ENCODE peak calls at places on chromosomes 4 and X, in six cellular contexts. E is PC-3, M is bronchial epithelial cell, O is astrocyte, W is IMR-90, F is kidney epithelial cell. X is an unnamed sample.

GRCh38 chr4:159283697-159284492 is 181.0 kb downstream of the RAPGEF2 start:
- DNase-seq in E (peak), M (peak), O (peak), W (peak), F (peak), X (peak)

GRCh38 chr4:152115794-152116193 is 355.0 kb upstream of the GATB start:
- DNase-seq in E (no peak), M (no peak), O (no peak), W (no peak), F (no peak), X (no peak)

GRCh38 chrX:149830192-149830873 is 48.6 kb downstream of the MAGEA9 start:
- DNase-seq in E (no peak), M (peak), O (peak), W (peak), F (no peak), X (no peak)

GRCh38 chr4:98101988-98102387 is 41.3 kb downstream of the STPG2 start:
- DNase-seq in E (peak), M (peak), O (no peak), W (no peak), F (no peak), X (no peak)

GRCh38 chr4:77818077-77818666 is 996 bp downstream of the CNOT6L start:
- DNase-seq in E (peak), M (peak), O (peak), W (peak), F (peak), X (peak)

GRCh38 chr4:101857176-101857575 is 66.6 kb downstream of the BANK1 start:
- DNase-seq in E (no peak), M (no peak), O (no peak), W (no peak), F (no peak), X (no peak)

GRCh38 chr4:1082215-1083182 is 30.9 kb downstream of the RNF212 start:
- DNase-seq in E (peak), M (peak), O (peak), W (peak), F (peak), X (peak)

GRCh38 chr4:148648599-148648998 is 206.4 kb upstream of the NR3C2 start:
- DNase-seq in E (no peak), M (no peak), O (no peak), W (no peak), F (no peak), X (no peak)

GRCh38 chrX:102650903-102651241 is 411 bp upstream of the GPRASP1 start:
- DNase-seq in E (no peak), M (no peak), O (no peak), W (no peak), F (no peak), X (no peak)

GRCh38 chrX:30887288-30887687 is 1.8 kb downstream of the TAB3 start:
- DNase-seq in E (no peak), M (no peak), O (no peak), W (no peak), F (no peak), X (no peak)
- H3K4me3 ChIP-seq in E (peak), M (no peak), O (no peak), W (no peak), F (no peak), X (no peak)

GRCh38 chrX:148577711-148578110 is 77.3 kb downstream of the AFF2 start:
- DNase-seq in E (no peak), M (no peak), O (no peak), W (no peak), F (no peak), X (no peak)
- H3K4me3 ChIP-seq in E (no peak), M (no peak), O (no peak), W (no peak), F (no peak), X (no peak)

GRCh38 chr4:137961051-137961438 is 281.1 kb downstream of the SLC7A11 start:
- DNase-seq in E (peak), M (peak), O (no peak), W (no peak), F (no peak), X (peak)
- H3K4me3 ChIP-seq in E (peak), M (no peak), O (peak), W (no peak), F (no peak), X (no peak)

GRCh38 chr4:4397441-4397819 is 10.5 kb downstream of the NSG1 start:
- DNase-seq in E (no peak), M (no peak), O (no peak), W (no peak), F (no peak), X (no peak)
- H3K4me3 ChIP-seq in E (no peak), M (no peak), O (no peak), W (no peak), F (no peak), X (no peak)

GRCh38 chrX:10755477-10756334 is 135.3 kb upstream of the MID1 start:
- DNase-seq in E (no peak), M (no peak), O (peak), W (peak), F (peak), X (peak)

GRCh38 chrX:10754445-10754844 is 134.1 kb upstream of the MID1 start:
- DNase-seq in E (no peak), M (no peak), O (no peak), W (no peak), F (no peak), X (no peak)

GRCh38 chrX:10756365-10756915 is 136.1 kb upstream of the MID1 start:
- DNase-seq in E (peak), M (peak), O (peak), W (peak), F (peak), X (peak)

GRCh38 chrX:10761447-10761846 is 141.1 kb upstream of the MID1 start:
- DNase-seq in E (no peak), M (peak), O (no peak), W (no peak), F (no peak), X (no peak)

DNA sequence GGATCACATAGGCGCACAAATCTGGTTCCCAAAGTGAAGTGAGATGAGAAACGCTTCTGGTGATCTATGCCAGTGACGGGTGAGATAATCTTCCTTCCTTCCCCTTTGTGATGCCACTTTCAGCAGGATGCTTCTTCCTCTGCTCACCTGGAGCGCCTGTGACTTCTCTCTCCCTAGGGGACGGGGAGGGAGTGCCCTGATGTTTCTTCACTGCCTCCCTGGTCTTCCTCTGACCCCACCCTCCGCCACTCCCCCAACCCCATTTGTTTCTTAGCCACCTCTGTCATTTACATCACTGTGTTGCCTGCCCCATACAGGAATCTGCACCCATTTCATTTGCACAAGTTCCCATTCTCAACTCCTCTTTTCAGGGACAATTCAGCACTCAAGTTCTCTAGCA is 139.0 kb upstream of the MID1 start:
- DNase-seq in E (no peak), M (no peak), O (no peak), W (no peak), F (no peak), X (no peak)
- H3K4me3 ChIP-seq in E (no peak), M (no peak), O (no peak), W (no peak), F (no peak), X (no peak)

GRCh38 chr4:67020079-67020807 is 525.1 kb downstream of the CENPC start:
- DNase-seq in E (peak), M (no peak), O (peak), W (no peak), F (no peak), X (no peak)

GRCh38 chr4:67014592-67014991 is 530.7 kb downstream of the CENPC start:
- DNase-seq in E (no peak), M (no peak), O (no peak), W (no peak), F (no peak), X (no peak)

DNA sequence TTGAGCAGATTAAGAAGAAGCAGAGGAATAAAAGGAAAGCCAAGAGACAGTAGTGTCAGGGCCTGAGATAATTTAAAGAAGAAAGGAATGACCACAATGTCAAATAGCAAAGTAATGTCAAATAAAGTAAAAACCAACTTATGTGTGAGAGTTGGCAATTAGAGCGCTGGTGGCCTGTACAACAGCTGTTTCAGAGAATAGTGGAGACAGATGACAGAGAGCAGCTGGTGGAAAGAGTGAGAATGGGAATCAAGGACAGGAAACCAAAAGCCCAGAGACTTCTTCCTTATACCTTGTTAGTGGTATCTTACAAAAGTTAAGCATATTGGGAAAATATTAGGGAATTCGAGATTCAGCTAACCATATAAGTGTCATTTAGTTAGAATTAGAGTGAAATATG is 525.6 kb downstream of the CENPC start:
- DNase-seq in E (no peak), M (no peak), O (peak), W (no peak), F (no peak), X (no peak)
- H3K4me3 ChIP-seq in E (no peak), M (no peak), O (no peak), W (no peak), F (no peak), X (no peak)

GRCh38 chr4:8871417-8872401 is at the start of gene HMX1:
- DNase-seq in E (no peak), M (no peak), O (no peak), W (no peak), F (no peak), X (no peak)

GRCh38 chr4:8874003-8874895 is 2.6 kb upstream of the HMX1 start:
- DNase-seq in E (no peak), M (no peak), O (no peak), W (no peak), F (no peak), X (no peak)

GRCh38 chr4:8870647-8871416 is 807 bp downstream of the HMX1 start:
- DNase-seq in E (no peak), M (no peak), O (no peak), W (no peak), F (no peak), X (no peak)

GRCh38 chr4:8874896-8875680 is 3.4 kb upstream of the HMX1 start:
- DNase-seq in E (no peak), M (no peak), O (no peak), W (no peak), F (no peak), X (no peak)

DNA sequence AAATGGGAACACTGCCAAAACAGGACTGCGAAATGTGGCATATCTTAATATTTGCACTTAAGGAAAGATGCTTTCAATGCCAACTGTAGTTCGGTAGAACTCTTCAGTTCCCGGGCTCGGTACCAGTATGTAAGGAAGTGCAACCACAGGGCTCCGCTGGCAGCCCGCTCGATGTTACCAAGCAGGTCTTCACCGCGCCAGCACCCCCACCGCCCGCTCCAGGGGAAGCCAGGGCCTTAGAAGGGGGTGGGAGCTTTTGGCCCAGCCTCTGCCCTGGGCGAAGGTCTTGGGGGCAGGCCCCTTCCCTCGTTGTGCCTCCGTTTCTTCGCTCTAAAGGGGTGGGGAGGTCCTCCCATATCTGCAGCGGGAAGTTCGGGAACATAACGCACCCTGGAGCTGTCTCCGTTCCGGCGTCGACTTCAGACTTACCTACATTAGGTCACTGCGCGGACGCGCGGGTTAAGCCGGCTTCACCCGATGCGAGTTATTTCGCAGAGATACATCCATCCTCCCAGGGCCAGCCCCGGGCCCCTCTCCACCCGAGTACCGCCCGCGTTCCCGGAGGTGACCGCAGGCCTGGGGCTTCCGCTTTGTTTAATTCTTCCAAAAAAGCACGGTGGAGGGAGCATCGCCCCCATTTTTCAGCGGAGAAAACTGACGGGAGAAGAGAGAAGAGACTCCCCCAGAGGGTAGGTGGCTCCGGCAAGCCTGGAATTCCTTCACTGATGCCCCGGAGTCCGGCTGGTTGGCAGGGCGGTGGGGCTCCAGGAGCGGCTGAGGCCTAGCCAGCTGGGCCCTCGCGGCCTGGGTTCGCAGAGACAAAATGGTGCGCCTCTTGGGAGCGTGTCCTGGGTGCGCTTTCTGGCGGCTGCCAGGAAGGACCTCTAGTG is 1.0 kb upstream of the HMX1 start:
- DNase-seq in E (no peak), M (no peak), O (no peak), W (no peak), F (no peak), X (no peak)
- H3K4me3 ChIP-seq in E (no peak), M (no peak), O (no peak), W (no peak), F (no peak), X (no peak)

GRCh38 chr4:10006236-10006603 is 15.1 kb downstream of the SLC2A9 start:
- DNase-seq in E (peak), M (peak), O (peak), W (no peak), F (peak), X (no peak)
- H3K4me3 ChIP-seq in E (peak), M (no peak), O (no peak), W (no peak), F (no peak), X (no peak)

GRCh38 chr4:36280555-36280954 is 861 bp upstream of the DTHD1 start:
- DNase-seq in E (no peak), M (peak), O (no peak), W (no peak), F (no peak), X (no peak)
- H3K4me3 ChIP-seq in E (no peak), M (no peak), O (no peak), W (no peak), F (no peak), X (no peak)

GRCh38 chrX:48465336-48465933 is 4.6 kb downstream of the SLC38A5 start:
- DNase-seq in E (peak), M (peak), O (peak), W (peak), F (peak), X (peak)
- H3K4me3 ChIP-seq in E (no peak), M (peak), O (no peak), W (no peak), F (no peak), X (no peak)